ENCODE peak calls at places on chromosomes 4 and X, in seven cellular contexts. Z is GM12878; L is fibroblast of mammary gland; S is AG09309; R is CD8-positive, alpha-beta T cell; I is hepatocyte; B is MM.1S. C is an unnamed sample.

GRCh38 chr4:133130171-133130570 is 18.9 kb upstream of the PCDH10 start:
- DNase-seq in S (no peak), L (no peak), Z (no peak), B (no peak), I (no peak), R (no peak), C (no peak)

GRCh38 chr4:87949961-87950360 is 25.6 kb upstream of the SPP1 start:
- DNase-seq in Z (no peak), R (no peak), S (no peak), L (peak; percentile 39), I (no peak), B (no peak), C (no peak)

GRCh38 chrX:68938244-68939004 is 109.6 kb downstream of the EFNB1 start:
- DNase-seq in I (no peak), L (peak; percentile 81), Z (no peak), R (peak; percentile 44), S (no peak), B (no peak), C (no peak)

GRCh38 chrX:49995021-49995731 is 72.8 kb downstream of the CLCN5 start:
- DNase-seq in S (peak; percentile 11), R (no peak), I (peak; percentile 16), L (peak; percentile 53), B (no peak), Z (no peak), C (no peak)

GRCh38 chrX:44872319-44872816 is 620 bp upstream of the KDM6A start:
- DNase-seq in L (peak; percentile 22), Z (no peak), B (no peak), I (peak; percentile 62), R (no peak), S (no peak), C (no peak)

GRCh38 chr4:1763550-1764080 is 29.5 kb upstream of the FGFR3 start:
- DNase-seq in L (peak; percentile 41), R (no peak), B (no peak), I (peak; percentile 85), S (no peak), Z (no peak), C (no peak)

GRCh38 chr4:139740531-139741041 is 75.0 kb downstream of the MGST2 start:
- DNase-seq in Z (no peak), S (peak; percentile 82), L (peak; percentile 95), I (peak; percentile 83), B (no peak), R (no peak), C (peak; percentile 97)

GRCh38 chr4:74117024-74117534 is 18.1 kb upstream of the CXCL2 start:
- DNase-seq in Z (no peak), R (no peak), S (peak; percentile 81), L (peak; percentile 98), I (peak; percentile 89), B (no peak), C (peak; percentile 86)

GRCh38 chrX:66019310-66019652 is 20.6 kb downstream of the VSIG4 start:
- DNase-seq in S (no peak), B (no peak), Z (no peak), I (no peak), R (no peak), L (no peak), C (no peak)

GRCh38 chrX:45851434-45851991 is 650.8 kb upstream of the DIPK2B start:
- DNase-seq in I (peak; percentile 61), R (peak; percentile 57), S (no peak), B (peak; percentile 58), Z (no peak), L (no peak), C (no peak)

DNA sequence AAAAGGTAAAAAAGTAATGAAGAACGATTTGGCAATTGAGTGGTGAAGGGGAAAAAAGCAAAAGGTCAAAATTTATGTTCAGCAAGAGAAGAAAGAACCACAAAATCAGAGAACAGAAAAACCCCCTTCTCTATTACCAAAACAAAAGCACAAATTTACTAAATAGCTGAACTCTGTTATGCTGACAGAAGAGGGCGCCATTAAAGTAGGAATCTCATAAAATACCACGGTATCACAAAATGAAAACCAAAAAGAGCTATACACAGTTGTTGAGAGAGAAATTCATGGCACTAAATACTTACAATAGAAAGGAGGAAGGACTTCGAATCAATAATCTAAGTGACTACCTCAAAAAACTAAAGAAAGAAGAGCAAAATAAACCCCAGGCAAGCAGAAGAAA is 69.6 kb upstream of the CXorf66 start:
- DNase-seq in S (no peak), Z (no peak), R (no peak), I (no peak), B (peak; percentile 33), L (no peak), C (no peak)
- TF ChIP-seq CTCF in S (no peak), Z (peak; percentile 14), R (no peak), I (peak; percentile 27), B (peak; percentile 43), L (peak; percentile 8), C (peak; percentile 44)

GRCh38 chr4:7812921-7813320 is 126.7 kb downstream of the AFAP1 start:
- DNase-seq in S (no peak), B (no peak), I (no peak), Z (no peak), R (no peak), L (no peak), C (no peak)

GRCh38 chr4:7812191-7812860 is 127.3 kb downstream of the AFAP1 start:
- DNase-seq in Z (no peak), S (no peak), R (no peak), B (no peak), I (no peak), L (no peak), C (no peak)

GRCh38 chr4:7815562-7815961 is 124.1 kb downstream of the AFAP1 start:
- DNase-seq in I (no peak), S (peak; percentile 75), L (peak; percentile 95), B (no peak), Z (no peak), R (no peak), C (no peak)

GRCh38 chr4:7814451-7814850 is 125.2 kb downstream of the AFAP1 start:
- DNase-seq in I (no peak), B (no peak), R (no peak), L (no peak), Z (no peak), S (no peak), C (no peak)

DNA sequence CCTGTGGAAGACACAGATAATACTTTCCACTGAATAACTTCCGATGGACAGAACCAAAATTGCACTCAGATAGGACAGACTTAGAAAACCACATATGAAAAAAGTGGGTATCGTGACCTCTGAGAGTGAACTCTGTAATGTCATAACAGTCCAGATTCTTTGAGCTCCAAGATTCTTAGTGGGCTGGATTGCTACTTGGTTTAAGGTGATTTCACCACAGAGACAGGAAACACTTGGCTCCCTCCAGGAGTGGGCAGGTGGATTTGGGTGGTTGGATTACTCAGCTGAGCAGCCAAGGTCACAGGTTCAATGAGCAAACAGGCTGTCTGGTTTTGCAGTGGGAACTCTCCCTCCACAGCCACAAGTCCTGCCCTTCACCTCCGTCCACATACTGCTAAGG is 126.0 kb downstream of the AFAP1 start:
- DNase-seq in Z (no peak), B (no peak), R (no peak), L (peak; percentile 66), I (no peak), S (no peak), C (no peak)
- H3K4me3 ChIP-seq in Z (no peak overlapping the region), B (no peak overlapping the region), R (no peak overlapping the region), L (no peak overlapping the region), I (no peak overlapping the region), S (no peak overlapping the region), C (no peak overlapping the region)

DNA sequence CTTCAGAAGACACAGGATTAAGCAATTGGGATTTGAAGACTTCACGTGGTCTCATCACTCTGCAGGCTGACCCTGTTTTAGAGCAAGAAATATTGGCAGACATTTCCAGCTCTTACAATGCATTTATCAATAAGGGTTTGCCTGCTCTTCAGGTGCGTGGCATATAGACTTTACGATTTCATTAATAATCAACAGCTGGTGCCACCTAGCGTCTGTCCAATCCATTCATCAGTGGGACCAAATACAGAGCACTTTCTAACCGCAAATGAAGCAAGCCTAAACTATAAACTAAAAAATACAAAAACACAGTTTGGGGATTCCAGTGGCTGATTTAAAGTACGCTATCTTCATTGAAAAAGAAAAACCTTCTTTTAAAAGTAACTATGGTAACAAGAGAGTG is 125.4 kb upstream of the DMD start:
- DNase-seq in I (peak; percentile 58), Z (no peak), R (no peak), B (no peak), L (peak; percentile 29), S (no peak), C (no peak)
- TF ChIP-seq CTCF in I (peak; percentile 76), Z (peak; percentile 21), R (no peak), B (peak; percentile 17), L (peak; percentile 51), S (no peak), C (peak; percentile 62)

GRCh38 chr4:18670034-18670433 is 648.5 kb upstream of the LCORL start:
- DNase-seq in L (no peak), Z (no peak), B (no peak), S (no peak), R (no peak), I (no peak), C (no peak)
- H3K4me3 ChIP-seq in L (no peak overlapping the region), Z (no peak overlapping the region), B (no peak overlapping the region), S (no peak overlapping the region), R (no peak overlapping the region), I (no peak overlapping the region), C (no peak overlapping the region)

GRCh38 chr4:153530996-153531375 is 64.8 kb downstream of the TMEM131L start:
- DNase-seq in L (no peak), R (no peak), B (no peak), I (no peak), S (no peak), Z (no peak), C (no peak)
- TF ChIP-seq CTCF in L (peak; percentile 11), R (no peak), B (no peak), I (no peak), S (peak; percentile 23), Z (no peak), C (no peak)

GRCh38 chr4:174118171-174118570 is 165.3 kb downstream of the FBXO8 start:
- DNase-seq in L (no peak), B (no peak), Z (no peak), S (no peak), I (no peak), R (no peak), C (no peak)

GRCh38 chr4:174119818-174120217 is 163.6 kb downstream of the FBXO8 start:
- DNase-seq in I (no peak), S (no peak), Z (no peak), R (no peak), L (peak; percentile 19), B (no peak), C (no peak)

GRCh38 chr4:174120446-174121142 is 162.9 kb downstream of the FBXO8 start:
- DNase-seq in I (peak; percentile 72), L (peak; percentile 83), B (peak; percentile 61), S (peak; percentile 31), Z (no peak), R (no peak), C (peak; percentile 25)

GRCh38 chr4:174117445-174117844 is 166.0 kb downstream of the FBXO8 start:
- DNase-seq in R (no peak), B (no peak), Z (no peak), L (no peak), I (no peak), S (no peak), C (no peak)

GRCh38 chr4:174119051-174119450 is 164.4 kb downstream of the FBXO8 start:
- DNase-seq in I (peak; percentile 34), R (no peak), B (no peak), S (peak; percentile 29), Z (no peak), L (peak; percentile 93), C (no peak)
- H3K4me3 ChIP-seq in I (no peak overlapping the region), R (no peak overlapping the region), B (no peak overlapping the region), S (no peak overlapping the region), Z (no peak overlapping the region), L (no peak overlapping the region), C (no peak overlapping the region)

GRCh38 chr4:10458190-10458589 is 964 bp upstream of the ZNF518B start:
- DNase-seq in R (no peak), S (no peak), L (no peak), B (no peak), Z (no peak), I (peak; percentile 24), C (no peak)
- TF ChIP-seq CTCF in R (no peak), S (no peak), L (no peak), B (no peak), Z (no peak), I (no peak), C (no peak)

GRCh38 chr4:82043809-82044137 is 330.0 kb downstream of the HNRNPD start:
- DNase-seq in L (no peak), I (no peak), R (no peak), B (no peak), S (no peak), Z (no peak), C (no peak)
- H3K4me3 ChIP-seq in L (no peak overlapping the region), I (peak overlapping the region; percentile 75), R (no peak overlapping the region), B (no peak overlapping the region), S (no peak overlapping the region), Z (no peak overlapping the region), C (no peak overlapping the region)